ENCODE peak calls at places on chromosomes 1 and 21, in five cellular contexts. Y is upper lobe of right lung, C is right lobe of liver, O is Caco-2, Q is GM12878. S is an unnamed sample. For H3K27me3, the result is how much of the 10 kb centered on the place peaks cover.

GRCh38 chr21:26846036-26846931 is 1.1 kb upstream of the ADAMTS1 start:
- DNase-seq in O (no peak), C (peak), Y (peak), Q (no peak), S (peak)

GRCh38 chr1:74504125-74505065 is 8.0 kb downstream of the LRRC53 start:
- DNase-seq in C (no peak), Y (no peak), O (peak), Q (peak), S (no peak)

GRCh38 chr1:212414328-212415106 is at the start of gene PACC1:
- DNase-seq in O (peak), Y (peak), Q (peak), C (peak), S (peak)

GRCh38 chr1:15027515-15027948 is 126.0 kb upstream of the TMEM51 start:
- DNase-seq in C (peak), Q (no peak), Y (peak), O (peak), S (peak)

GRCh38 chr1:42960693-42961559 is 2.3 kb upstream of the SLC2A1 start:
- DNase-seq in Y (no peak), C (peak), O (no peak), Q (no peak), S (no peak)

GRCh38 chr1:201886103-201886885 is 2.4 kb upstream of the SHISA4 start:
- DNase-seq in Y (no peak), O (no peak), Q (no peak), C (no peak), S (no peak)

GRCh38 chr1:109863699-109864062 is 47.0 kb upstream of the CSF1 start:
- DNase-seq in Q (no peak), C (no peak), Y (no peak), O (no peak), S (no peak)

GRCh38 chr1:48681476-48682305 is 95.0 kb downstream of the BEND5 start:
- DNase-seq in C (no peak), O (no peak), Q (no peak), Y (no peak), S (no peak)

GRCh38 chr1:154320882-154321608 is at the start of gene AQP10:
- DNase-seq in Q (no peak), C (no peak), Y (no peak), O (peak), S (peak)

GRCh38 chr1:7615138-7615537 is 156.0 kb upstream of the VAMP3 start:
- DNase-seq in Y (no peak), Q (no peak), C (no peak), O (no peak), S (no peak)

GRCh38 chr1:208988811-208989222 is 594.7 kb upstream of the CAMK1G start:
- DNase-seq in Q (peak), C (no peak), O (peak), Y (no peak), S (no peak)

GRCh38 chr1:109281680-109282496 is 1.1 kb downstream of the PSRC1 start:
- DNase-seq in Y (no peak), C (no peak), O (no peak), Q (no peak), S (no peak)

GRCh38 chr1:176987016-176987415 is 177.5 kb downstream of the ASTN1 start:
- DNase-seq in C (no peak), Q (no peak), O (no peak), Y (no peak), S (no peak)

GRCh38 chr1:181559142-181559541 is 75.8 kb downstream of the CACNA1E start:
- DNase-seq in Y (no peak), C (no peak), Q (no peak), O (no peak), S (no peak)

GRCh38 chr1:55245781-55246180 is 30.6 kb upstream of the USP24 start:
- DNase-seq in O (no peak), C (no peak), Q (no peak), Y (no peak), S (no peak)

DNA sequence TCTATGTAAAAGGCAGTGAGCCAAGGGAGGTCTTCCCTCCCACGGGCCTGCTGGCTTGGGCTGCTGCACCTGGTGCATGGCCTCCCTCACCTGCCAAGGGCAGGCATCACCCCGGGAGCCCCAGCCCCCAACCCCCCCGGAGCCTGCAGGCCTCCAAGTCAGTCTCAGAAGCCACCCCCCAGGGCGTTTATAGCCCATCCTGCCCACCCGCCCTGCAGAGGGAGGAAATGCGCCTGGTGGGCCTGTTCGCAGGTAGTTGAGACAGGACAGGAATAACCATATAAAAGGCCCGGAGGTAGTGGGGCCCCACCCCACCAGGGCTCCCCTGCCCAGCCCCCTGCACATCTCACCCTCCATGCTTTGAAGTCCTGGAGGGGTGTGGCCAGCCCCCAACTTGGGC is 18.2 kb upstream of the ARF1 start:
- DNase-seq in Q (no peak), O (no peak), C (no peak), Y (peak), S (peak)
- H3K27me3 ChIP-seq in Q (under half), O (under half), C (under half), Y (half or more), S (under half)

GRCh38 chr21:17688912-17689874 is 76.5 kb upstream of the BTG3 start:
- DNase-seq in O (peak), Q (no peak), Y (no peak), C (no peak), S (peak)
- TF ChIP-seq CTCF in O (no peak), Q (peak), Y (peak), C (peak), S (no peak)

DNA sequence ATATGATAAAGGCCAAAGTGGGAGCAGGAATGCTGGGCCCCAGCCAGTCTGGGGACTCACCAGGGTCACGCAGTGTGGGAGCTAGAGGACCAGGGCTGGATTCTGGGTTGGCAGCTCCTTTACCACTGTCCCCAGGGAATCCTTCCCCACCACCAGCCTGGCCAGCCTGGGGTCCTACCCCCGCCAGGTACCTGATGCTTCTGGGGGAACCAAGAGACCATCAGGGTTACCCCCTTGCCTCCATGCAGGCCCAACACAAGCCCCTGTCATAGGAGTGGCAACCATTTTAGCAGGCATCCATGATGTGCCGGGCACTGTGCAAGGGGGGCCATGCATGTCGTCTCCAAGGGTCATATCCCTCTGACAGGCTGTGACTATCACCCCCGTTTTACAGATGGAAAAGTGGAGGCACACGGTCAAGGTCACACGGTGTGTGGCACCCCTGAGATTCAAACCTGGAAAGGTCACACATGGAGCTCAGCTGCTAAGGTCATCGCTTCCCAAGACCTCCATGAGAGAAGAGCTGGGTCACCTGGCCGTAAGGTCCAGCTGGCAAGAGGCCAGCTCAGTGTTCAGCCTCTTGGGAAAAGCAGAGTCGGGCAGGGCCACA is 16.4 kb downstream of the RUNX3 start:
- DNase-seq in O (no peak), C (peak), Y (no peak), Q (no peak), S (no peak)
- H3K27me3 ChIP-seq in O (under half), C (under half), Y (under half), Q (under half), S (under half)

DNA sequence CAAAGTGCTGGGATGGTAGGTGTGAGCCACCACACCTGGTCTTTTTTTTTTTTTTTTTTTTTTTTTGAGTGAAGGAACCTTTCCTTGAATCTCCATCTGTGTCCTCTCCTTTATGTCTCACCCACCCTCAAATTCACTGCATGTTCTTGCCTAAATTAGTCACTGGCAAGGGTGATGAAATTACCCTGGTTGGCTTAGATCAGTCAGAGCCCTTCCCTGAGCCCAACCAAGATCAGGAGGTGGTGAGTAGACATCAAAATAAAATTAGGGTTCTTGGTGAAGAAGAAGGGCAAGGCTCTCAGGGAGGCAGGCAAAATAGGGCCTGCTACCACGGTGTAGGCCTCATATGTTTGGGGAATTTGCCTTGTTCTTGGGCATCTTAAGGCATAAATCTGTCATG is 5.3 kb upstream of the TNN start:
- DNase-seq in Y (no peak), Q (no peak), O (no peak), C (no peak), S (no peak)
- TF ChIP-seq CTCF in Y (no peak), Q (no peak), O (no peak), C (no peak), S (no peak)

GRCh38 chr21:42385619-42386018 is 10.2 kb downstream of the TMPRSS3 start:
- DNase-seq in O (no peak), Y (peak), Q (no peak), C (no peak), S (no peak)

GRCh38 chr21:42384999-42385398 is 10.9 kb downstream of the TMPRSS3 start:
- DNase-seq in Y (peak), C (no peak), O (no peak), Q (no peak), S (no peak)

GRCh38 chr21:42384184-42384583 is 11.7 kb downstream of the TMPRSS3 start:
- DNase-seq in Y (no peak), O (no peak), C (no peak), Q (no peak), S (no peak)

GRCh38 chr21:42387843-42388242 is 8.0 kb downstream of the TMPRSS3 start:
- DNase-seq in Q (no peak), Y (peak), O (no peak), C (no peak), S (no peak)

DNA sequence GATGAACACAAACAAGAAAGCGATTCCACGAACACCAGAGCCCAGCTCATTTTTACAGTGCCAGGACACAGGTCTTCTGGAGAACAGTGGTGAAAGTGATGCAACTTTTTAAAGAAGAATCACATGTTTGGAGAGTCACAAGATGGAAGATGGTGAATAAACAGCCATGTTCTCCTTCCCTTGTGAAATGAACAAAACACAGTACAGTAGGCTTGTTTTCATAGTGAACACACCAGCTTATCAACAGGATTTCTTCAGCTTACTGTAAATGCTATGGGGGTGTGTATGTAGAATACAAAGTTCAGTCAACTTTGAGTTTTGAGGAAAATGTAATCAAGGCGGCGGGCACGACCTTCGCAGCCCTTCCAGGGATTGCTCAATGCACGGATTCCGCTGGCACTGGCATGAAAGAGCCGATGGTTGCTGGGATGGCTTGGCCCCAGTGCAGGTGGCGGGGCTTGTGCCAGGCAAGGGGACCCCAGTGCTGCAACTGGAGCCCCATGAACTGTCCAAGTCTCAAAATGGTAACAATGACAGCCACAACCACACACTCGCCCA is 9.7 kb downstream of the TMPRSS3 start:
- DNase-seq in Y (peak), C (peak), Q (no peak), O (no peak), S (peak)
- H3K27me3 ChIP-seq in Y (under half), C (under half), Q (under half), O (under half), S (under half)

GRCh38 chr1:203038217-203038741 is 12.0 kb downstream of the PPFIA4 start:
- DNase-seq in O (no peak), Q (no peak), C (no peak), Y (no peak), S (no peak)
- TF ChIP-seq CTCF in O (no peak), Q (no peak), C (no peak), Y (no peak), S (no peak)